ENCODE peak calls at places on chromosomes 3 and 15, in four cellular contexts. One of them, this sample, is unnamed.

GRCh38 chr15:77775373-77775772 is 142.7 kb upstream of the LINGO1 start:
- DNase-seq in H9: no peak
- DNase-seq in brain microvascular endothelial cell: no peak
- DNase-seq in neural progenitor cell: no peak
- DNase-seq in this sample: no peak

GRCh38 chr15:85999658-86000057 is 80.0 kb upstream of the AGBL1 start:
- DNase-seq in H9: no peak
- DNase-seq in brain microvascular endothelial cell: no peak
- DNase-seq in neural progenitor cell: no peak
- DNase-seq in this sample: no peak

GRCh38 chr3:18559323-18559972 is 134.3 kb upstream of the SATB1 start:
- DNase-seq in H9: peak
- DNase-seq in brain microvascular endothelial cell: peak
- DNase-seq in neural progenitor cell: peak
- DNase-seq in this sample: peak

GRCh38 chr3:126311338-126311978 is 45.8 kb downstream of the KLF15 start:
- DNase-seq in H9: no peak
- DNase-seq in brain microvascular endothelial cell: no peak
- DNase-seq in neural progenitor cell: no peak
- DNase-seq in this sample: no peak

GRCh38 chr3:102224171-102224570 is 210.6 kb upstream of the ZPLD1 start:
- DNase-seq in H9: no peak
- DNase-seq in brain microvascular endothelial cell: peak
- DNase-seq in neural progenitor cell: no peak
- DNase-seq in this sample: no peak

GRCh38 chr3:98445949-98446406 is 17.0 kb upstream of the OR5K1 start:
- DNase-seq in H9: no peak
- DNase-seq in brain microvascular endothelial cell: no peak
- DNase-seq in neural progenitor cell: no peak
- DNase-seq in this sample: no peak

GRCh38 chr3:133376805-133377204 is 23.1 kb upstream of the BFSP2 start:
- DNase-seq in H9: no peak
- DNase-seq in brain microvascular endothelial cell: peak
- DNase-seq in neural progenitor cell: no peak
- DNase-seq in this sample: no peak

GRCh38 chr3:101778385-101779046 is 495 bp upstream of the NXPE3 start:
- DNase-seq in H9: no peak
- DNase-seq in brain microvascular endothelial cell: no peak
- DNase-seq in neural progenitor cell: no peak
- DNase-seq in this sample: no peak

GRCh38 chr3:94671078-94671477 is 608.2 kb downstream of the NSUN3 start:
- DNase-seq in H9: no peak
- DNase-seq in brain microvascular endothelial cell: no peak
- DNase-seq in neural progenitor cell: no peak
- DNase-seq in this sample: no peak

GRCh38 chr3:49689046-49689886 is at the start of the genes MST1 and RNF123:
- DNase-seq in H9: peak
- DNase-seq in brain microvascular endothelial cell: peak
- DNase-seq in neural progenitor cell: peak
- DNase-seq in this sample: peak

GRCh38 chr15:101539492-101539891 is 50.0 kb upstream of the PCSK6 start:
- DNase-seq in H9: peak
- DNase-seq in brain microvascular endothelial cell: no peak
- DNase-seq in neural progenitor cell: no peak
- DNase-seq in this sample: no peak

GRCh38 chr15:40420793-40421192 is 15.2 kb downstream of the IVD start:
- DNase-seq in H9: peak
- DNase-seq in brain microvascular endothelial cell: no peak
- DNase-seq in neural progenitor cell: no peak
- DNase-seq in this sample: no peak

GRCh38 chr3:114411811-114412803 is 118.3 kb downstream of the TIGIT start:
- DNase-seq in H9: no peak
- DNase-seq in brain microvascular endothelial cell: peak
- DNase-seq in neural progenitor cell: no peak
- DNase-seq in this sample: no peak

GRCh38 chr3:105780114-105780513 is 88.7 kb downstream of the CBLB start:
- DNase-seq in H9: no peak
- DNase-seq in brain microvascular endothelial cell: no peak
- DNase-seq in neural progenitor cell: no peak
- DNase-seq in this sample: no peak

GRCh38 chr3:174891524-174892203 is 32.5 kb downstream of the NAALADL2 start:
- DNase-seq in H9: no peak
- DNase-seq in brain microvascular endothelial cell: peak
- DNase-seq in neural progenitor cell: peak
- DNase-seq in this sample: peak

GRCh38 chr15:30033763-30034162 is 49.0 kb upstream of the GOLGA8J start:
- DNase-seq in H9: no peak
- DNase-seq in brain microvascular endothelial cell: no peak
- DNase-seq in neural progenitor cell: no peak
- DNase-seq in this sample: no peak

GRCh38 chr3:71726106-71726505 is 904 bp upstream of the EIF4E3 start:
- DNase-seq in H9: no peak
- DNase-seq in brain microvascular endothelial cell: no peak
- DNase-seq in neural progenitor cell: no peak
- DNase-seq in this sample: no peak

GRCh38 chr15:76190767-76191538 is 120.3 kb downstream of the ETFA start:
- DNase-seq in H9: peak
- DNase-seq in brain microvascular endothelial cell: peak
- DNase-seq in neural progenitor cell: peak
- DNase-seq in this sample: peak

GRCh38 chr15:25728816-25729215 is 134.3 kb downstream of the ATP10A start:
- DNase-seq in H9: no peak
- DNase-seq in brain microvascular endothelial cell: no peak
- DNase-seq in neural progenitor cell: no peak
- DNase-seq in this sample: no peak

GRCh38 chr15:50176869-50177268 is 5.1 kb upstream of the SLC27A2 start:
- DNase-seq in H9: no peak
- DNase-seq in brain microvascular endothelial cell: peak
- DNase-seq in neural progenitor cell: no peak
- DNase-seq in this sample: no peak

GRCh38 chr3:46491089-46492070 is 6.4 kb upstream of the RTP3 start:
- DNase-seq in H9: no peak
- DNase-seq in brain microvascular endothelial cell: no peak
- DNase-seq in neural progenitor cell: no peak
- DNase-seq in this sample: no peak

GRCh38 chr3:140274429-140274828 is 339.4 kb downstream of the CLSTN2 start:
- DNase-seq in H9: no peak
- DNase-seq in brain microvascular endothelial cell: no peak
- DNase-seq in neural progenitor cell: no peak
- DNase-seq in this sample: no peak

GRCh38 chr3:140273542-140274195 is 338.7 kb downstream of the CLSTN2 start:
- DNase-seq in H9: no peak
- DNase-seq in brain microvascular endothelial cell: no peak
- DNase-seq in neural progenitor cell: no peak
- DNase-seq in this sample: no peak

GRCh38 chr3:140277886-140278285 is 342.9 kb downstream of the CLSTN2 start:
- DNase-seq in H9: no peak
- DNase-seq in brain microvascular endothelial cell: no peak
- DNase-seq in neural progenitor cell: peak
- DNase-seq in this sample: no peak

GRCh38 chr3:140276698-140277097 is 341.7 kb downstream of the CLSTN2 start:
- DNase-seq in H9: peak
- DNase-seq in brain microvascular endothelial cell: peak
- DNase-seq in neural progenitor cell: peak
- DNase-seq in this sample: peak
- TF ChIP-seq CTCF in H9: peak
- TF ChIP-seq CTCF in brain microvascular endothelial cell: peak
- TF ChIP-seq CTCF in neural progenitor cell: peak
- TF ChIP-seq CTCF in this sample: peak

GRCh38 chr3:155871746-155872158 is 1.3 kb downstream of the GMPS start:
- DNase-seq in H9: no peak
- DNase-seq in brain microvascular endothelial cell: no peak
- DNase-seq in neural progenitor cell: no peak
- DNase-seq in this sample: no peak

GRCh38 chr3:155872904-155873646 is 2.6 kb downstream of the GMPS start:
- DNase-seq in H9: no peak
- DNase-seq in brain microvascular endothelial cell: no peak
- DNase-seq in neural progenitor cell: no peak
- DNase-seq in this sample: no peak

GRCh38 chr3:155870133-155870944 is at the start of gene GMPS:
- DNase-seq in H9: peak
- DNase-seq in brain microvascular endothelial cell: peak
- DNase-seq in neural progenitor cell: peak
- DNase-seq in this sample: peak

GRCh38 chr3:155870945-155871745 is 695 bp downstream of the GMPS start:
- DNase-seq in H9: peak
- DNase-seq in brain microvascular endothelial cell: no peak
- DNase-seq in neural progenitor cell: peak
- DNase-seq in this sample: peak

DNA sequence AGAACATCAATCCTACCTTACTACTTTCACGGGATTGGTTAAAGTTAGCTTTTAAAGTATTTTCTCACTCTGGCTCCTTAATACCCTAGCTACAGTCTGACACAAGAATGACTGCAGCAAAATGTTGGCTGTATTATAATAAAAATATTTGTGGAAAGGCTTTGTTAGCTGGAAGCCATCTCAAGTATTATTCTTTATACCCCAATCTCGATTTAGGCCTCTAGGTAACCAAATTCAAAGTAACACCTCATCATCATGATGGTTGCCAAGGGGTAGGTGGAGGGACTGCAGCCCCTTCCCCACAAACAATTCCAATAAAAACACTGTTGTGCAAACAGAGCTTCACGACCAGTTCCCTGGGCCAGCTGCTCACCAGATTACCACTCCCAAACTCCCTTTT is 786 bp upstream of the GMPS start:
- DNase-seq in H9: no peak
- DNase-seq in brain microvascular endothelial cell: no peak
- DNase-seq in neural progenitor cell: no peak
- DNase-seq in this sample: peak
- TF ChIP-seq CTCF in H9: peak
- TF ChIP-seq CTCF in brain microvascular endothelial cell: no peak
- TF ChIP-seq CTCF in neural progenitor cell: peak
- TF ChIP-seq CTCF in this sample: no peak

DNA sequence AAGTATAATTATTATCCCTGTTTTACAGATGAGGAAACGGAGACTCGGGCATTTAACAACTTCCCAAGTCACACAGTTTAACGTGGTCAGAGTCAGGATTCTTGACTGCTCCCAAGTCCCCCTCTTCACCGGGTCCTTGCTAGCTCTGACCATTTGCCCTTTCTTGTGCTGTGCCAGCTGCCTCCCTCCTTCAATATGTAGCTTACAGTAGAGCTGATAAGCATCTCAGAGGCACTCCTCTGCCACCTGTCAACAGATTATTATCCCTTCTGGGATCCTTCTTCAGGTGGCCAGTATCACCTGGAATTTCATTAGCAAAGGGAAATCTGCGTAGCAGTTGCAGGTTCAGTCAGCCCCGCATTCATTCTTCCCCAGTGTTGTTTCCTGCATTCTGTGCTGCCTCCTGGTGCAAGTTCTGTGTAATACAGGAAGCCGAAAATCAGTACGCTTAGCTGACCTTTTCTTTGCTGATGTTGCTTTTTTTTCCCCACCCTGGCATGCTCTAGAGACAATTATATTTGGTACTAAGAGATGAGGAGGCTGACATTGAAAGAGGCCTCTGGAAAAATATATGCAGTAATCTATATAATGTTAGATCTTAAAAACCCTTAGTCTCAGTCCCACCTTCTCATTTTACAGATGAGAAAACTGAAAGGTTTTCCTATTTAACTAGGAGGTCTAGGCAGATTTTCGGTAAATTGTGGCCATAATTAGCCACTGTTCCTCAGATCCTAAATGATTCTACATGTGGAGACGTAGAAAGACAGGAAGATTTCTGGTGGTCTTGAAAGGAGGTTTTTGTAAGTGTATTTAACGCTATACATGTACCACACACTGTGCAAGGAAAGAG is 24.8 kb downstream of the TMOD2 start:
- DNase-seq in H9: peak
- DNase-seq in brain microvascular endothelial cell: peak
- DNase-seq in neural progenitor cell: peak
- DNase-seq in this sample: peak
- TF ChIP-seq CTCF in H9: peak
- TF ChIP-seq CTCF in brain microvascular endothelial cell: peak
- TF ChIP-seq CTCF in neural progenitor cell: peak
- TF ChIP-seq CTCF in this sample: peak

GRCh38 chr15:37773111-37773860 is 161.2 kb upstream of the TMCO5A start:
- DNase-seq in H9: no peak
- DNase-seq in brain microvascular endothelial cell: peak
- DNase-seq in neural progenitor cell: no peak
- DNase-seq in this sample: no peak

GRCh38 chr15:37774961-37775360 is 159.5 kb upstream of the TMCO5A start:
- DNase-seq in H9: no peak
- DNase-seq in brain microvascular endothelial cell: no peak
- DNase-seq in neural progenitor cell: no peak
- DNase-seq in this sample: no peak

GRCh38 chr15:37771462-37771861 is 163.0 kb upstream of the TMCO5A start:
- DNase-seq in H9: no peak
- DNase-seq in brain microvascular endothelial cell: no peak
- DNase-seq in neural progenitor cell: no peak
- DNase-seq in this sample: no peak

DNA sequence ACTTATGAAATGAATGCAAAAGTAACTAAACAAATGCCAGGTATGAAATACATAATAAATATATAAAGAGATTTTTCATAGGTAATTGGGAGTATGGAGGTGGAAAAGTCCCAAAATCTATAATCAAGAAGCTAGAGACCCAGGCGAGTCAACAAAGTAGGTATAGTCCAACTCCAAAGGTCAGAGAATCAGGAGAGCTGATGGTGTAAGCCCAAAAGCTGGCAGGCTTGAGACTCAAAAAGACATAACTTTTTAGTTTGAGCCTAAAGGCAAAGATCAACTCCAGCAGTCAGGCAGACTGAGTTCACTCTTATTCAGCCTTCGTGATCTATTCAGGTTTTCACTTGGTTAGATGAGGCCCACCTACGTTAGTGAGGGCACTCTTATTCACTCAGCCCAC is 157.4 kb upstream of the TMCO5A start:
- DNase-seq in H9: no peak
- DNase-seq in brain microvascular endothelial cell: no peak
- DNase-seq in neural progenitor cell: no peak
- DNase-seq in this sample: no peak
- TF ChIP-seq CTCF in H9: no peak
- TF ChIP-seq CTCF in brain microvascular endothelial cell: no peak
- TF ChIP-seq CTCF in neural progenitor cell: no peak
- TF ChIP-seq CTCF in this sample: no peak

DNA sequence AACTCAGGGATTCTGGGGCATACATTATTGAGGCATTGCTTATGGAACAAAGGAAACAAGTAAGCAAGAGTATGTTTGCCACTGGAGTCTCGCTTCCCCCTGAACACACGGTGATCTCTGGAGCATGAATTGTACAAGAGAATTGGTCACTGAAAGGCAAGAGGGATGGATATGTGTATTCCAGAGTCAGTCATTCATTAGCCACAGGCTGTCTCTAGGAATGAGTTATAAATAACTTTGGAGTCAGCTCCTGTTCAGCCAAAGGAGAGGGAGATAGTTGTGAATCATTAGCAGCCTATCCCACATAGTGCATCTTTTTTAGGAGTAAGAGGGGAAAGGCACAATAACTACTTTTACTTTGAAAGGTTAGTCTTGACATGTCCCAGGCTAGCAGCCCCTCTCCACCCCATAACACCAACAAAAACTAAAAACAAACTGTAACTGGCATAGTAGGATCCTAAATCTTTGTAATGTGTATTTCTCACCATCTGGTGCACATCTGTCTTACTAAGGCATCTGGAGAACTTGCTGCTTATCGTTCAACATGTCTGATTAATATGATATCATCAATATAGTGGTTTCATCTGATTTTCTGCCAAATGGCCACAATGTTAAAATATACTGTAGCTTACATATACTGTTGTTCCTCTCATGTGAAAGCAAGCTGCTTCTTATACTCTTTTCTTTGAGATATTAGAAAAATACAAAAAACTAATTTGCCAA is 462.2 kb downstream of the GRM7 start:
- DNase-seq in H9: no peak
- DNase-seq in brain microvascular endothelial cell: no peak
- DNase-seq in neural progenitor cell: no peak
- DNase-seq in this sample: no peak
- TF ChIP-seq CTCF in H9: no peak
- TF ChIP-seq CTCF in brain microvascular endothelial cell: no peak
- TF ChIP-seq CTCF in neural progenitor cell: no peak
- TF ChIP-seq CTCF in this sample: no peak